ENCODE peak calls at places on chromosome 1, in five cellular contexts. One of them, this sample, is unnamed.

GRCh38 chr1:113917400-113918082 is 11.6 kb upstream of the HIPK1 start:
- DNase-seq in NCI-H748 treated with DMSO at 0.1 percent for 48 hours: no peak
- DNase-seq in left ventricle myocardium superior: no peak
- DNase-seq in endodermal cell: no peak
- DNase-seq in amniotic epithelial cell: peak
- DNase-seq in this sample: no peak

GRCh38 chr1:248821101-248821500 is 4.6 kb downstream of the SH3BP5L start:
- DNase-seq in NCI-H748 treated with DMSO at 0.1 percent for 48 hours: no peak
- DNase-seq in left ventricle myocardium superior: no peak
- DNase-seq in endodermal cell: no peak
- DNase-seq in amniotic epithelial cell: peak
- DNase-seq in this sample: no peak

GRCh38 chr1:66809736-66810326 is 8.8 kb upstream of the INSL5 start:
- DNase-seq in NCI-H748 treated with DMSO at 0.1 percent for 48 hours: no peak
- DNase-seq in left ventricle myocardium superior: no peak
- DNase-seq in endodermal cell: no peak
- DNase-seq in amniotic epithelial cell: peak
- DNase-seq in this sample: no peak

GRCh38 chr1:203911806-203912205 is 50.4 kb downstream of the SNRPE start:
- DNase-seq in NCI-H748 treated with DMSO at 0.1 percent for 48 hours: no peak
- DNase-seq in left ventricle myocardium superior: no peak
- DNase-seq in endodermal cell: no peak
- DNase-seq in amniotic epithelial cell: peak
- DNase-seq in this sample: no peak

GRCh38 chr1:185279571-185279970 is 37.5 kb downstream of the IVNS1ABP start:
- DNase-seq in NCI-H748 treated with DMSO at 0.1 percent for 48 hours: no peak
- DNase-seq in left ventricle myocardium superior: no peak
- DNase-seq in endodermal cell: no peak
- DNase-seq in amniotic epithelial cell: no peak
- DNase-seq in this sample: no peak

GRCh38 chr1:155305881-155306391 is 2.7 kb upstream of the FDPS start:
- DNase-seq in NCI-H748 treated with DMSO at 0.1 percent for 48 hours: no peak
- DNase-seq in left ventricle myocardium superior: no peak
- DNase-seq in endodermal cell: peak
- DNase-seq in amniotic epithelial cell: no peak
- DNase-seq in this sample: no peak

GRCh38 chr1:110130113-110130591 is 17.9 kb downstream of the UBL4B start:
- DNase-seq in NCI-H748 treated with DMSO at 0.1 percent for 48 hours: no peak
- DNase-seq in left ventricle myocardium superior: peak
- DNase-seq in endodermal cell: peak
- DNase-seq in amniotic epithelial cell: peak
- DNase-seq in this sample: no peak

GRCh38 chr1:211320980-211321379 is 5.7 kb upstream of the TRAF5 start:
- DNase-seq in NCI-H748 treated with DMSO at 0.1 percent for 48 hours: no peak
- DNase-seq in left ventricle myocardium superior: no peak
- DNase-seq in endodermal cell: no peak
- DNase-seq in amniotic epithelial cell: no peak
- DNase-seq in this sample: no peak

GRCh38 chr1:232457607-232458006 is 172.3 kb downstream of the SIPA1L2 start:
- DNase-seq in NCI-H748 treated with DMSO at 0.1 percent for 48 hours: no peak
- DNase-seq in left ventricle myocardium superior: no peak
- DNase-seq in endodermal cell: no peak
- DNase-seq in amniotic epithelial cell: no peak
- DNase-seq in this sample: no peak